ENCODE peak calls at places on chromosomes 6 and 20, in ten cellular contexts. M, Q, C, W, H, Z, T, D, N and R are unnamed samples.

GRCh38 chr6:56483929-56484328 is 158.8 kb downstream of the DST start:
- DNase-seq in M (no peak), Q (no peak), C (no peak), W (no peak), H (no peak), Z (peak; percentile 86), T (no peak), D (no peak), N (no peak), R (no peak)

GRCh38 chr6:155181498-155181897 is 82.3 kb upstream of the CLDN20 start:
- DNase-seq in M (no peak), Q (no peak), C (no peak), W (no peak), H (no peak), Z (no peak), T (no peak), D (no peak), N (no peak), R (no peak)

GRCh38 chr6:72825265-72825918 is 203.5 kb downstream of the KCNQ5 start:
- DNase-seq in M (no peak), Q (no peak), C (no peak), W (no peak), H (no peak), Z (peak; percentile 69), T (no peak), D (no peak), N (no peak), R (no peak)

GRCh38 chr20:19858972-19859371 is 100.9 kb downstream of the RIN2 start:
- DNase-seq in M (no peak), Q (no peak), C (no peak), W (no peak), H (no peak), Z (peak; percentile 33), T (no peak), D (no peak), N (no peak), R (no peak)

GRCh38 chr20:40506567-40506966 is 182.5 kb downstream of the MAFB start:
- DNase-seq in M (peak; percentile 94), Q (peak; percentile 71), C (peak; percentile 9), W (peak; percentile 82), H (peak; percentile 78), Z (peak; percentile 80), T (peak; percentile 90), D (peak; percentile 98), N (peak; percentile 57), R (peak; percentile 52)

GRCh38 chr6:111661541-111662041 is 55.9 kb upstream of the TRAF3IP2 start:
- DNase-seq in M (no peak), Q (no peak), C (no peak), W (no peak), H (no peak), Z (no peak), T (peak; percentile 73), D (no peak), N (no peak), R (peak; percentile 32)

GRCh38 chr6:75608955-75609533 is 7.4 kb downstream of the SENP6 start:
- DNase-seq in M (no peak), Q (no peak), C (no peak), W (no peak), H (no peak), Z (no peak), T (no peak), D (no peak), N (no peak), R (no peak)

GRCh38 chr6:128600397-128600951 is 80.1 kb upstream of the PTPRK start:
- DNase-seq in M (no peak), Q (no peak), C (peak; percentile 2), W (no peak), H (no peak), Z (peak; percentile 95), T (no peak), D (no peak), N (no peak), R (no peak)

GRCh38 chr6:78551361-78551760 is 316.0 kb upstream of the IRAK1BP1 start:
- DNase-seq in M (no peak), Q (no peak), C (no peak), W (no peak), H (no peak), Z (no peak), T (no peak), D (no peak), N (no peak), R (no peak)

GRCh38 chr6:56682580-56682979 is 39.9 kb upstream of the DST start:
- DNase-seq in M (no peak), Q (no peak), C (no peak), W (no peak), H (no peak), Z (no peak), T (no peak), D (no peak), N (no peak), R (no peak)

GRCh38 chr20:11882651-11883050 is 35.0 kb upstream of the BTBD3 start:
- DNase-seq in M (no peak), Q (no peak), C (no peak), W (no peak), H (no peak), Z (no peak), T (no peak), D (no peak), N (no peak), R (no peak)

GRCh38 chr20:6388666-6389197 is 265.9 kb upstream of the FERMT1 start:
- DNase-seq in M (no peak), Q (no peak), C (no peak), W (no peak), H (no peak), Z (no peak), T (no peak), D (no peak), N (no peak), R (no peak)

GRCh38 chr6:109139109-109139508 is 43.8 kb downstream of the CEP57L1 start:
- DNase-seq in M (no peak), Q (no peak), C (no peak), W (no peak), H (no peak), Z (peak; percentile 50), T (no peak), D (no peak), N (no peak), R (no peak)

GRCh38 chr6:121465101-121465500 is 29.7 kb downstream of the GJA1 start:
- DNase-seq in M (no peak), Q (no peak), C (no peak), W (no peak), H (no peak), Z (no peak), T (no peak), D (no peak), N (no peak), R (no peak)

GRCh38 chr20:45229264-45230056 is 8.3 kb downstream of the SEMG2 start:
- DNase-seq in M (no peak), Q (no peak), C (no peak), W (no peak), H (peak; percentile 60), Z (no peak), T (no peak), D (no peak), N (peak; percentile 70), R (peak; percentile 39)

GRCh38 chr20:52994184-52994970 is 22.2 kb downstream of the TSHZ2 start:
- DNase-seq in M (peak; percentile 8), Q (no peak), C (no peak), W (no peak), H (no peak), Z (no peak), T (no peak), D (no peak), N (no peak), R (no peak)
- H3K9me3 ChIP-seq in M (no peaks in the 10 kb centered on the region), Q (no peaks in the 10 kb centered on the region), C (no peaks in the 10 kb centered on the region), W (no peaks in the 10 kb centered on the region), H (no peaks in the 10 kb centered on the region), Z (peaks cover 2% of the 10 kb centered on the region), T (no peaks in the 10 kb centered on the region), D (no peaks in the 10 kb centered on the region), N (no peaks in the 10 kb centered on the region), R (no peaks in the 10 kb centered on the region)

GRCh38 chr20:605237-605636 is 4.9 kb downstream of the TCF15 start:
- DNase-seq in M (no peak), Q (no peak), C (no peak), W (peak; percentile 36), H (no peak), Z (no peak), T (no peak), D (no peak), N (no peak), R (no peak)
- H3K4me1 ChIP-seq in M (peaks cover 52% of the 10 kb centered on the region), Q (no peaks in the 10 kb centered on the region), C (no peaks in the 10 kb centered on the region), W (peaks cover 58% of the 10 kb centered on the region), H (peaks cover 4% of the 10 kb centered on the region), Z (no peaks in the 10 kb centered on the region), T (no peaks in the 10 kb centered on the region), D (peaks cover 7% of the 10 kb centered on the region), N (peaks cover 16% of the 10 kb centered on the region), R (peaks cover 5% of the 10 kb centered on the region)

DNA sequence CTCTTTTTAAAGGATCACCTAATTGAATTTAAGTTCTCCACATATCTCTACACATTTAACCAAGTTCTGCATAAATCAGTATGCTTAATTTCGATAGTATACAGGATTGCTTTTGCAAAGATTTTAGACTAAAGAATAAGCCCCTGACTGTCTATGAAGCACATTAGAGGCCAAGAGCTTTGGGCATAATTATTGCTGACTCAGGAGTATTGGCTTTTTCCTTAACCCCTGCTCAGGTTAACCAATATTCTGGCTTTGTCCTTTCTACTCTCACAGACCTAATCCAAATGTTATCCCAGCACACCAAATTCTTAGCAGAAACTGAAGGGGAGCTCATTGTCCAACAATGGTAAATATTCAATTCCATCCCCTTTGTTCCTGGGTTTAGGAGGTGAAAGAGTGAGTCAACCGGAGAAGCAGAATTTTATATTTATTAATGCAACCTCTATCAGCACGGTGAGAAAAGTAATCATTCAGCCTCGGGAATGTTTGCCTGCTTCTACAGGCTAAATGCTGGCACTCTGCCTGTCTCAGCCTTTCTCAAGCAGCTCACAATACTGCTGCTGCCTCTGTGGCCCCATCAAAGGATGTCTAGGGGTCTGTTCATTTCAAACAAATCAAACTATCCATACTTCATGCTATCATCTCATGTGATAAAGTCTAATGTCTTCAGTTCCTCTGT is 125.0 kb downstream of the SIM1 start:
- DNase-seq in M (no peak), Q (no peak), C (no peak), W (no peak), H (no peak), Z (peak; percentile 13), T (no peak), D (no peak), N (no peak), R (peak; percentile 9)
- TF ChIP-seq POLR2A in M (no peak), Q (no peak), C (no peak), W (no peak), H (no peak), Z (no peak), T (no peak), D (no peak), N (no peak), R (no peak)

DNA sequence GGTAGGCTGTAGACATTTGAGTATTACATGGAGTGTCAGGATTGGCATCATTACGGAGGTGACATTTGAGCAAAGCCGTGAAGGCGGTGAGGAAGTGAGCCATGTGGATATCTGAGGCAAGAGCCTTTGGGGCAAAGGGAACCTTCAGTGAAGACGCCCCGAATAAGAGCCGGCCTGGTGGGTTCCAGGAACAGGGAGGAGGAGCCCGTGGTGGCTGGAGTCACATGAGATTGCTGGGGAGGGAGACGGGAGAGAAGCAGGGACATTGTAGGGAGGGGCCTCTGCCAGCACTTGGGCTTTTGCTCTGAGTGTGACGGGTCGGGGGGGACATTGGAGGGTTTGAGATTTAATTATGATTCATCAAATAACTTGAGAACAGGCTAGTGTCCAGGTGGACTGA is 78.3 kb downstream of the PHACTR3 start:
- DNase-seq in M (no peak), Q (no peak), C (no peak), W (no peak), H (no peak), Z (no peak), T (no peak), D (no peak), N (no peak), R (no peak)
- H3K9me3 ChIP-seq in M (no peaks in the 10 kb centered on the region), Q (no peaks in the 10 kb centered on the region), C (no peaks in the 10 kb centered on the region), W (no peaks in the 10 kb centered on the region), H (no peaks in the 10 kb centered on the region), Z (peaks cover 24% of the 10 kb centered on the region), T (no peaks in the 10 kb centered on the region), D (no peaks in the 10 kb centered on the region), N (no peaks in the 10 kb centered on the region), R (no peaks in the 10 kb centered on the region)